ENCODE peak calls at places on chromosomes 11 and 22, in five cellular contexts. V is HepG2, H is SK-N-SH, D is GM12878, Q is K562. B is an unnamed sample.

GRCh38 chr11:72352859-72353551 is 81.3 kb downstream of the CLPB start:
- DNase-seq in V (no peak), H (peak), D (peak), Q (peak), B (no peak)

GRCh38 chr11:120375076-120375475 is 38.9 kb downstream of the ARHGEF12 start:
- DNase-seq in V (no peak), H (no peak), D (no peak), Q (no peak), B (no peak)

GRCh38 chr11:19766206-19766605 is 53.6 kb downstream of the NAV2 start:
- DNase-seq in V (no peak), H (no peak), D (no peak), Q (no peak), B (no peak)

GRCh38 chr11:118975771-118976709 is 4.5 kb downstream of the FOXR1 start:
- DNase-seq in V (no peak), H (no peak), D (no peak), Q (peak), B (no peak)

GRCh38 chr11:35593143-35593542 is 25.1 kb upstream of the FJX1 start:
- DNase-seq in V (no peak), H (no peak), D (no peak), Q (no peak), B (no peak)

GRCh38 chr22:35705141-35705540 is 12.5 kb upstream of the APOL5 start:
- DNase-seq in V (no peak), H (no peak), D (no peak), Q (no peak), B (no peak)

GRCh38 chr11:70031631-70032469 is 46.3 kb upstream of the ANO1 start:
- DNase-seq in V (no peak), H (no peak), D (no peak), Q (no peak), B (no peak)

GRCh38 chr11:119723243-119723951 is 5.6 kb downstream of the NECTIN1 start:
- DNase-seq in V (no peak), H (no peak), D (no peak), Q (no peak), B (no peak)

GRCh38 chr22:36036167-36036624 is 7.6 kb upstream of the RBFOX2 start:
- DNase-seq in V (no peak), H (peak), D (no peak), Q (no peak), B (no peak)

GRCh38 chr11:65911682-65912568 is 6.9 kb downstream of the C11orf68 start:
- DNase-seq in V (no peak), H (peak), D (no peak), Q (peak), B (no peak)

GRCh38 chr11:23976369-23976768 is 520.5 kb upstream of the LUZP2 start:
- DNase-seq in V (no peak), H (no peak), D (no peak), Q (no peak), B (no peak)

GRCh38 chr22:46762238-46763050 is at the start of gene TBC1D22A:
- DNase-seq in V (peak), H (peak), D (no peak), Q (peak), B (peak)

GRCh38 chr11:69209038-69209350 is 53.3 kb downstream of the SMIM38 start:
- DNase-seq in V (no peak), H (no peak), D (no peak), Q (no peak), B (no peak)

GRCh38 chr22:20652130-20652529 is 121.8 kb upstream of the SERPIND1 start:
- DNase-seq in V (no peak), H (no peak), D (no peak), Q (no peak), B (no peak)

GRCh38 chr11:6646631-6647281 is 8.9 kb downstream of the DCHS1 start:
- DNase-seq in V (no peak), H (peak), D (peak), Q (no peak), B (peak)

GRCh38 chr11:126816655-126817054 is 183.9 kb downstream of the KIRREL3 start:
- DNase-seq in V (no peak), H (no peak), D (no peak), Q (no peak), B (no peak)

GRCh38 chr22:44838316-44839016 is 86.1 kb downstream of the ARHGAP8 start:
- DNase-seq in V (no peak), H (no peak), D (no peak), Q (no peak), B (no peak)

GRCh38 chr11:115764172-115764571 is 260.0 kb upstream of the CADM1 start:
- DNase-seq in V (no peak), H (no peak), D (no peak), Q (no peak), B (no peak)

GRCh38 chr11:117220999-117221774 is 10.7 kb downstream of the PCSK7 start:
- DNase-seq in V (no peak), H (no peak), D (no peak), Q (no peak), B (no peak)

GRCh38 chr11:2779981-2780849 is 80.4 kb upstream of the KCNQ1OT1 start:
- DNase-seq in V (peak), H (peak), D (no peak), Q (peak), B (no peak)

GRCh38 chr11:32891657-32892354 is 805 bp upstream of the QSER1 start:
- DNase-seq in V (no peak), H (no peak), D (no peak), Q (peak), B (no peak)

GRCh38 chr11:111148953-111149352 is 96.6 kb upstream of the POU2AF2 start:
- DNase-seq in V (no peak), H (peak), D (no peak), Q (no peak), B (no peak)

GRCh38 chr11:74806267-74806666 is 57.6 kb downstream of the RNF169 start:
- DNase-seq in V (peak), H (no peak), D (no peak), Q (peak), B (no peak)

GRCh38 chr11:67543585-67543984 is 20.3 kb upstream of the CABP2 start:
- DNase-seq in V (no peak), H (no peak), D (no peak), Q (no peak), B (no peak)

DNA sequence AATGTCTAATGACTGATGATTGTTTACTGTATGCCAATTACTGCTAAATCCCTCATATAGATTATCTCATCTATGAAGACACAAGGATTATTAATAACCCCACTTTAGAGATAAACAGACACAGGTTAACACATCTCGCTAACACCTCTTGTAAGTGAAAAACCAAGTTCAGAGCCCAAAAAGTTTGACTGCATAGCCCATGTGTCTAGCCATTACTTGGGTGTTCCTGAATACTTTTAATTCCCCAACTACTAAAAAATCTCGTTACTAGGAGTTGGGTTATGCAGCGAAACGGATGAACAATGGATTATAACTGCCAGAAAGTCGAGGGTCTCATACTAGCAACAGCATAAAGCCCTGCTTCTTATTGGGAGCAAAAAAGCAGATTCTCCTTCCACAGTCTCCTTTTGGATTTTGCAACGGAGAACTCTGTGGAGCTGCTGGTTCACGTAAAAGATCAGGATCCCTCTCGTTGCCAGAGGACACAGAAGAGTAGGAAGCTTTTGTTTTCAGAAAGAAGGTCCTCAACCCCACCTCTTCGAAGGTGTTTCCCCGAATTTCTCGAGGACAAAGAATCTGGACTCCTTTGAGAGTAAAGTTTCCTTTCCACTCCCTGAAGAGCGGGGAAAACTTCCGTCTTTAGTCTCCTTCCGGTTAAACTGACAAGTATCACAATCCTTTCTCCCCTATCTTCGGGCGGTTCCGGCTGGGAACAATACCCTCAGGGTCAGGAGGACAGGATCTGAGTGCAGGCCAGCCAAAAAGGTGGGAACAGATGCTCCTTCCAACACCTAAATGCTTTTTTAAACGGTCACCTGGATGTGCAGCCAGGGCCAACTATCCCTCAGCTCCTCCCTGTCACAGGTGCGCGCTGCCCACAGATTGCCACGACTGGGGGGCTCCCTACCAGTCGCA is 907 bp downstream of the ZBED5 start:
- DNase-seq in V (peak), H (peak), D (peak), Q (peak), B (peak)
- TF ChIP-seq GABPA in V (peak), H (peak), D (peak), Q (peak), B (peak)

GRCh38 chr11:59196777-59197176 is 15.9 kb downstream of the MPEG1 start:
- DNase-seq in V (no peak), H (no peak), D (no peak), Q (no peak), B (no peak)

GRCh38 chr11:59195596-59195995 is 17.1 kb downstream of the MPEG1 start:
- DNase-seq in V (no peak), H (no peak), D (no peak), Q (no peak), B (no peak)

GRCh38 chr11:59199546-59200420 is 12.9 kb downstream of the MPEG1 start:
- DNase-seq in V (no peak), H (no peak), D (peak), Q (no peak), B (no peak)

GRCh38 chr11:59200421-59200746 is 12.3 kb downstream of the MPEG1 start:
- DNase-seq in V (no peak), H (no peak), D (no peak), Q (no peak), B (no peak)

DNA sequence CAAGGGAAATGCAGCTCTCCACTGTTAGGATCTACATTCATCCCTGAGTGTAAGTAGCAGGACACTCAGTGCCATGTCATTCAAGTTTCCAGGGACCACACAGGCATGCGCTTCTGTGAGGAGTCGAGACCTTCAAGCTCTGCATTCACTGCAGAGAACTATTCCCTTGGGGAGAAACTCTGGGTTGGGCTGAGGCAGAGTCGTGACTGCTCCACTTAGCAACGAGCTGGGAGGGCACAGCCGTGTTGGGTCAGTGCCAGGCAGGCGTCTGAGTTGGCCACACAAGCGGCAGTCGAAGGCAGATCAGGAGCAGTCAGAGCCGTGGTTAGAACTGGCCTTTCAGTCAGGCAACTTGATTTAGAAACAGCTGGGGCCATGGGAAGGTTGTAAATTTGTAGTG is 14.7 kb downstream of the MPEG1 start:
- DNase-seq in V (no peak), H (no peak), D (no peak), Q (no peak), B (no peak)
- TF ChIP-seq REST in V (no peak), H (no peak), D (no peak), Q (no peak), B (no peak)

DNA sequence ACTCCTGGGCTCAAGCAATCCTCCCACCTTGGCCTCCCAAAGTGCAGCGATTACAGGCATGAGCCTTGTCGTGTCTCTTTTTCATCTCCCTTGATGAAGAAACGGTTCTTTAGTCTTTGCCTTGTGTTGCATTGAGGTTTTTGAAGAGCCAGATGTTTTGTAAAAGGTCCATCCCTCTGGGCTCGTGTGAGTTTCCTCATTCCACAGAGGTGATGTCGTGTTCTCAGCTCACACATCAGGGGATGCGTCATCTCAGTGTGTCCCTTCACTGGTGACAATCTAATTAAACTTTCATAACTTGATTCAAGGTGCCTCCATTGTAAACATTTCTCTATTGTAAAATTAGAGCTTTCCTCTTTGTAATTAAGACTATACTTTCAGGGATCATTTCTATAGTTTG is 29.7 kb upstream of the TEF start:
- DNase-seq in V (no peak), H (no peak), D (no peak), Q (no peak), B (no peak)
- TF ChIP-seq GABPA in V (no peak), H (no peak), D (no peak), Q (no peak), B (no peak)

GRCh38 chr11:43503417-43503816 is 144.7 kb downstream of the TTC17 start:
- DNase-seq in V (no peak), H (no peak), D (no peak), Q (peak), B (no peak)

GRCh38 chr11:43507171-43507570 is 148.5 kb downstream of the TTC17 start:
- DNase-seq in V (no peak), H (no peak), D (no peak), Q (no peak), B (no peak)

GRCh38 chr11:43505171-43505570 is 146.5 kb downstream of the TTC17 start:
- DNase-seq in V (no peak), H (no peak), D (no peak), Q (no peak), B (no peak)

GRCh38 chr11:43508511-43508918 is 149.8 kb downstream of the TTC17 start:
- DNase-seq in V (no peak), H (no peak), D (no peak), Q (no peak), B (peak)

GRCh38 chr11:43504316-43504950 is 145.7 kb downstream of the TTC17 start:
- DNase-seq in V (peak), H (peak), D (no peak), Q (peak), B (peak)
- TF ChIP-seq REST in V (no peak), H (no peak), D (no peak), Q (no peak), B (no peak)

GRCh38 chr11:128116447-128117240 is 470.7 kb downstream of the ETS1 start:
- DNase-seq in V (no peak), H (no peak), D (no peak), Q (no peak), B (no peak)
- TF ChIP-seq GABPA in V (no peak), H (no peak), D (no peak), Q (no peak), B (no peak)